ENCODE peak calls at places on chromosome 5, in six cellular contexts. U is foreskin keratinocyte, N is A673, Y is HepG2, A is GM23338, L is tibial nerve. I is an unnamed sample. For H3K4me1, the result is how much of the 10 kb centered on the place peaks cover.

GRCh38 chr5:67659288-67659687 is 462.7 kb upstream of the CD180 start:
- DNase-seq in U (no peak), N (no peak), Y (no peak), A (no peak), L (no peak), I (no peak)

GRCh38 chr5:157890825-157891587 is 32.1 kb upstream of the CLINT1 start:
- DNase-seq in U (no peak), N (no peak), Y (no peak), A (peak), L (no peak), I (no peak)

GRCh38 chr5:5544094-5544663 is 121.7 kb downstream of the ICE1 start:
- DNase-seq in U (no peak), N (no peak), Y (no peak), A (no peak), L (no peak), I (no peak)

GRCh38 chr5:103402861-103403260 is 144.3 kb downstream of the MACIR start:
- DNase-seq in U (no peak), N (peak), Y (no peak), A (no peak), L (no peak), I (no peak)

GRCh38 chr5:93874080-93874479 is 132.7 kb upstream of the POU5F2 start:
- DNase-seq in U (peak), N (no peak), Y (no peak), A (peak), L (no peak), I (no peak)

GRCh38 chr5:150638053-150638444 is 2.4 kb upstream of the SYNPO start:
- DNase-seq in U (no peak), N (no peak), Y (no peak), A (no peak), L (no peak), I (no peak)

GRCh38 chr5:91092859-91093843 is 290.0 kb downstream of the ARRDC3 start:
- DNase-seq in U (no peak), N (no peak), Y (peak), A (no peak), L (no peak), I (no peak)

GRCh38 chr5:15206133-15206532 is 293.8 kb upstream of the FBXL7 start:
- DNase-seq in U (no peak), N (no peak), Y (no peak), A (no peak), L (no peak), I (no peak)

GRCh38 chr5:40716000-40716399 is 36.3 kb downstream of the PTGER4 start:
- DNase-seq in U (peak), N (peak), Y (no peak), A (peak), L (no peak), I (no peak)

GRCh38 chr5:73444499-73445432 is 3.8 kb downstream of the FOXD1 start:
- DNase-seq in U (no peak), N (no peak), Y (no peak), A (peak), L (no peak), I (no peak)

GRCh38 chr5:68033029-68033428 is 182.5 kb upstream of the PIK3R1 start:
- DNase-seq in U (peak), N (peak), Y (no peak), A (no peak), L (no peak), I (no peak)

GRCh38 chr5:68086443-68086842 is 129.1 kb upstream of the PIK3R1 start:
- DNase-seq in U (no peak), N (no peak), Y (no peak), A (no peak), L (no peak), I (peak)

GRCh38 chr5:149429839-149430721 is 51.0 kb upstream of the IL17B start:
- DNase-seq in U (no peak), N (no peak), Y (peak), A (peak), L (no peak), I (peak)

GRCh38 chr5:44332360-44332971 is 56.8 kb downstream of the FGF10 start:
- DNase-seq in U (peak), N (peak), Y (peak), A (peak), L (no peak), I (no peak)

GRCh38 chr5:130035388-130035787 is 131.1 kb downstream of the CHSY3 start:
- DNase-seq in U (peak), N (no peak), Y (no peak), A (no peak), L (no peak), I (no peak)

GRCh38 chr5:130037905-130038304 is 133.6 kb downstream of the CHSY3 start:
- DNase-seq in U (no peak), N (no peak), Y (no peak), A (peak), L (no peak), I (no peak)

GRCh38 chr5:130034872-130035271 is 130.6 kb downstream of the CHSY3 start:
- DNase-seq in U (peak), N (no peak), Y (no peak), A (no peak), L (no peak), I (no peak)

GRCh38 chr5:130032807-130033206 is 128.5 kb downstream of the CHSY3 start:
- DNase-seq in U (no peak), N (no peak), Y (no peak), A (no peak), L (peak), I (peak)
- TF ChIP-seq CTCF in U (no peak), N (no peak), Y (no peak), A (no peak), L (no peak), I (no peak)

DNA sequence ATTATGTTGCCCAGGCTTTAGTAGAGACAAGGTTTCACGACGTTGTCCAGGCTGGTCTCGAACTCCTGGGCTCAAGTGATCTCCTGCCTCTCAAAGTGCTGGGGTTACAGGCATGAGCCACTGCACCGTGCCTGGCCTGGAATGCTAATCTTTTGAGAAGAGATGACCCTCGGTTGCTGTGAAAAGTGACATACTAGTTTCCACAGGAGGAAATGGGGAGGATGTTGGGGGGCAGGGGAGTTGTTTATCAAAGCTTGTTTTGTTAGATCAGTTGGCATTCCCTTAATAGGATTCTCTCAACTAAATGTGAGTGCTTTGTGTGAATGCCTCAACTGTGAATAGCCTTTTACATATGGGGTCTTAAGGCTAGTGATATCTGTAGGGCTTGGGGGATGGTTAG is 16.4 kb upstream of the MATR3 start:
- DNase-seq in U (no peak), N (no peak), Y (no peak), A (no peak), L (no peak), I (no peak)
- H3K4me1 ChIP-seq in U (under half), N (under half), Y (half or more), A (half or more), L (under half), I (under half)

GRCh38 chr5:168946363-168946762 is 354.6 kb downstream of the SLIT3 start:
- DNase-seq in U (no peak), N (peak), Y (no peak), A (peak), L (no peak), I (no peak)
- TF ChIP-seq CTCF in U (peak), N (peak), Y (peak), A (peak), L (no peak), I (peak)

GRCh38 chr5:177432143-177432904 is 5.8 kb downstream of the GRK6 start:
- DNase-seq in U (no peak), N (no peak), Y (no peak), A (no peak), L (no peak), I (no peak)
- H3K4me1 ChIP-seq in U (under half), N (under half), Y (under half), A (under half), L (under half), I (under half)

GRCh38 chr5:42767491-42768105 is 11.0 kb downstream of the CCDC152 start:
- DNase-seq in U (peak), N (peak), Y (peak), A (peak), L (no peak), I (no peak)
- TF ChIP-seq CTCF in U (peak), N (peak), Y (peak), A (peak), L (peak), I (peak)

DNA sequence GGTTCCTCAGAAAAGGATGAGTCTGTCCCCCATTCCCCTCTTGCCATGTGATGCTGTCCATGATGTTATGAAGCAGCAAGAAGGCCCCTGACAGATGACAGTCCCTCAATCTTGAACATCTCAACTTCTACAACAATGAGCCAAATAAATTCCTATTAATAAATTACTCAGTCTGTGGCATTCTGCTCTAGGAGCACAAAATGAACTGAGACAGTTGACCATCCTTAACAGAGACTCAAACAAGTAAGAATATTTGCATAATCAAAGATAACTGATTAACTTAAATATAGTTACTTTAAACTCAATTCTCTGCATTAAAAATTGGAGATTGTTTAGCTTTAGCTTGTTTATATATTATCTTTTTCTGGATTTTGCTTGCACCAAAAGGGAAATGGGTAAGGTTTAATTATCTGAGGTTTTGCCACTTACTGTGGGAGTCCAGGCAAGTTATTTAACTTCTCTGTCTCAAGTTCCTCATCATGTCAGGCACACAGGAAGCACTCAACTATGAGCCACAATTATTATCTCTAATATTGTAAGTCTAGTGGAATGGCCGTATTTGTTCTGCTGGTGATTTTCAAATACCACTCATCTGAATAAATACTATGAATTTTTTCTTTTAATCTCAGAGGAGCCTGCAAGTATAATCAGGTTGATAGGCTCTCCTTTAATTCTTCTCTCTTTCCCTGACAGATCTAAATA is 162.9 kb downstream of the TSSK1B start:
- DNase-seq in U (no peak), N (no peak), Y (no peak), A (no peak), L (no peak), I (no peak)
- H3K4me1 ChIP-seq in U (half or more), N (under half), Y (under half), A (half or more), L (under half), I (under half)

GRCh38 chr5:84748313-84748712 is 363.6 kb upstream of the EDIL3 start:
- DNase-seq in U (no peak), N (no peak), Y (no peak), A (no peak), L (no peak), I (no peak)
- TF ChIP-seq CTCF in U (no peak), N (no peak), Y (no peak), A (no peak), L (no peak), I (no peak)